ENCODE peak calls at places on chromosomes 4 and X, in six cellular contexts. One of them, this sample, is unnamed.

GRCh38 chrX:150663061-150663460 is 30.1 kb upstream of the MTMR1 start:
- DNase-seq in tibial nerve: no peak
- DNase-seq in CD8-positive, alpha-beta T cell: no peak
- DNase-seq in H9: no peak
- DNase-seq in fibroblast of lung: no peak
- DNase-seq in CD4-positive, alpha-beta T cell: no peak
- DNase-seq in this sample: no peak

GRCh38 chr4:184252136-184253071 is 34.7 kb upstream of the ENPP6 start:
- DNase-seq in tibial nerve: no peak
- DNase-seq in CD8-positive, alpha-beta T cell: no peak
- DNase-seq in H9: no peak
- DNase-seq in fibroblast of lung: no peak
- DNase-seq in CD4-positive, alpha-beta T cell: no peak
- DNase-seq in this sample: no peak

GRCh38 chrX:104482757-104483156 is 83.2 kb upstream of the IL1RAPL2 start:
- DNase-seq in tibial nerve: no peak
- DNase-seq in CD8-positive, alpha-beta T cell: no peak
- DNase-seq in H9: no peak
- DNase-seq in fibroblast of lung: no peak
- DNase-seq in CD4-positive, alpha-beta T cell: no peak
- DNase-seq in this sample: no peak

GRCh38 chr4:165715989-165716388 is 157.0 kb upstream of the TLL1 start:
- DNase-seq in tibial nerve: no peak
- DNase-seq in CD8-positive, alpha-beta T cell: no peak
- DNase-seq in H9: no peak
- DNase-seq in fibroblast of lung: peak
- DNase-seq in CD4-positive, alpha-beta T cell: no peak
- DNase-seq in this sample: no peak

GRCh38 chr4:142741995-142742394 is 104.1 kb downstream of the INPP4B start:
- DNase-seq in tibial nerve: no peak
- DNase-seq in CD8-positive, alpha-beta T cell: no peak
- DNase-seq in H9: no peak
- DNase-seq in fibroblast of lung: no peak
- DNase-seq in CD4-positive, alpha-beta T cell: no peak
- DNase-seq in this sample: no peak

GRCh38 chr4:60729194-60729593 is 470.9 kb upstream of the ADGRL3 start:
- DNase-seq in tibial nerve: no peak
- DNase-seq in CD8-positive, alpha-beta T cell: no peak
- DNase-seq in H9: no peak
- DNase-seq in fibroblast of lung: peak
- DNase-seq in CD4-positive, alpha-beta T cell: no peak
- DNase-seq in this sample: no peak

GRCh38 chrX:39728852-39729587 is 368.7 kb downstream of the BCOR start:
- DNase-seq in tibial nerve: no peak
- DNase-seq in CD8-positive, alpha-beta T cell: no peak
- DNase-seq in H9: no peak
- DNase-seq in fibroblast of lung: no peak
- DNase-seq in CD4-positive, alpha-beta T cell: no peak
- DNase-seq in this sample: no peak

GRCh38 chr4:16844796-16845586 is 53.5 kb downstream of the LDB2 start:
- DNase-seq in tibial nerve: no peak
- DNase-seq in CD8-positive, alpha-beta T cell: no peak
- DNase-seq in H9: no peak
- DNase-seq in fibroblast of lung: peak
- DNase-seq in CD4-positive, alpha-beta T cell: no peak
- DNase-seq in this sample: peak

GRCh38 chr4:48756689-48757220 is 23.3 kb downstream of the FRYL start:
- DNase-seq in tibial nerve: no peak
- DNase-seq in CD8-positive, alpha-beta T cell: no peak
- DNase-seq in H9: no peak
- DNase-seq in fibroblast of lung: peak
- DNase-seq in CD4-positive, alpha-beta T cell: no peak
- DNase-seq in this sample: no peak

GRCh38 chr4:118389731-118390520 is 37.1 kb upstream of the PRSS12 start:
- DNase-seq in tibial nerve: no peak
- DNase-seq in CD8-positive, alpha-beta T cell: no peak
- DNase-seq in H9: no peak
- DNase-seq in fibroblast of lung: peak
- DNase-seq in CD4-positive, alpha-beta T cell: no peak
- DNase-seq in this sample: no peak

GRCh38 chr4:32645653-32646052 is 1925.5 kb downstream of the PCDH7 start:
- DNase-seq in tibial nerve: no peak
- DNase-seq in CD8-positive, alpha-beta T cell: no peak
- DNase-seq in H9: no peak
- DNase-seq in fibroblast of lung: no peak
- DNase-seq in CD4-positive, alpha-beta T cell: no peak
- DNase-seq in this sample: no peak

GRCh38 chr4:74794341-74794801 is at the start of gene BTC:
- DNase-seq in tibial nerve: no peak
- DNase-seq in CD8-positive, alpha-beta T cell: no peak
- DNase-seq in H9: peak
- DNase-seq in fibroblast of lung: peak
- DNase-seq in CD4-positive, alpha-beta T cell: no peak
- DNase-seq in this sample: no peak

GRCh38 chrX:101659601-101660063 is at the start of gene ARMCX2:
- DNase-seq in tibial nerve: peak
- DNase-seq in CD8-positive, alpha-beta T cell: no peak
- DNase-seq in H9: peak
- DNase-seq in fibroblast of lung: peak
- DNase-seq in CD4-positive, alpha-beta T cell: no peak
- DNase-seq in this sample: peak

GRCh38 chr4:84403656-84404055 is 95.4 kb downstream of the NKX6-1 start:
- DNase-seq in tibial nerve: no peak
- DNase-seq in CD8-positive, alpha-beta T cell: no peak
- DNase-seq in H9: no peak
- DNase-seq in fibroblast of lung: peak
- DNase-seq in CD4-positive, alpha-beta T cell: no peak
- DNase-seq in this sample: no peak

GRCh38 chr4:19615086-19615689 is 636.5 kb upstream of the SLIT2 start:
- DNase-seq in tibial nerve: no peak
- DNase-seq in CD8-positive, alpha-beta T cell: no peak
- DNase-seq in H9: peak
- DNase-seq in fibroblast of lung: peak
- DNase-seq in CD4-positive, alpha-beta T cell: no peak
- DNase-seq in this sample: no peak

GRCh38 chr4:142544014-142544413 is 302.1 kb downstream of the INPP4B start:
- DNase-seq in tibial nerve: no peak
- DNase-seq in CD8-positive, alpha-beta T cell: no peak
- DNase-seq in H9: no peak
- DNase-seq in fibroblast of lung: no peak
- DNase-seq in CD4-positive, alpha-beta T cell: no peak
- DNase-seq in this sample: no peak

GRCh38 chr4:38753021-38753806 is 29.6 kb downstream of the TLR10 start:
- DNase-seq in tibial nerve: peak
- DNase-seq in CD8-positive, alpha-beta T cell: no peak
- DNase-seq in H9: peak
- DNase-seq in fibroblast of lung: peak
- DNase-seq in CD4-positive, alpha-beta T cell: no peak
- DNase-seq in this sample: peak

GRCh38 chr4:119647558-119647957 is 19.0 kb upstream of the PDE5A start:
- DNase-seq in tibial nerve: no peak
- DNase-seq in CD8-positive, alpha-beta T cell: no peak
- DNase-seq in H9: no peak
- DNase-seq in fibroblast of lung: peak
- DNase-seq in CD4-positive, alpha-beta T cell: no peak
- DNase-seq in this sample: no peak

GRCh38 chrX:12141511-12141910 is 3.2 kb downstream of the FRMPD4 start:
- DNase-seq in tibial nerve: no peak
- DNase-seq in CD8-positive, alpha-beta T cell: no peak
- DNase-seq in H9: no peak
- DNase-seq in fibroblast of lung: no peak
- DNase-seq in CD4-positive, alpha-beta T cell: no peak
- DNase-seq in this sample: no peak

DNA sequence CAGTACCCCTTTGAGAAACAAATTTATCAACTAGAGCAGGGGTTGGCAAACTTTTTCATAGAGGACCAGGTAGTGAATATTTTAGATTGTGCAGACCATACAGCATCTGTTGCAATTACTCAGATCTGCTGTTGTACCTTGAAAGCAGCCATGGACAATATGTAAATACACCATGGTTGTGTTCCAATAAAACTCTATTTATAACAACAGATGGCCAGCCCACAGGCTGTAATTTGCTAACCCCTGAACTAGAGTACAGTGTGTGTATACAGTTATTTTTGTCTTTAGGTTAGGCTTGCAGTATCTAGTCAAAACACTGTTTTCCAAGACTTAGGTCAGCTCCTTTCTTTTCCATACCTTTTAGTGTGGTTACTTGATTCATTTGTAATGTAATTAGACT is 54.4 kb downstream of the PHKA1 start:
- DNase-seq in tibial nerve: no peak
- DNase-seq in CD8-positive, alpha-beta T cell: no peak
- DNase-seq in H9: no peak
- DNase-seq in fibroblast of lung: no peak
- DNase-seq in CD4-positive, alpha-beta T cell: no peak
- DNase-seq in this sample: no peak
- H3K27ac ChIP-seq in tibial nerve: no peak
- H3K27ac ChIP-seq in CD8-positive, alpha-beta T cell: no peak
- H3K27ac ChIP-seq in H9: no peak
- H3K27ac ChIP-seq in fibroblast of lung: no peak
- H3K27ac ChIP-seq in CD4-positive, alpha-beta T cell: no peak
- H3K27ac ChIP-seq in this sample: no peak

DNA sequence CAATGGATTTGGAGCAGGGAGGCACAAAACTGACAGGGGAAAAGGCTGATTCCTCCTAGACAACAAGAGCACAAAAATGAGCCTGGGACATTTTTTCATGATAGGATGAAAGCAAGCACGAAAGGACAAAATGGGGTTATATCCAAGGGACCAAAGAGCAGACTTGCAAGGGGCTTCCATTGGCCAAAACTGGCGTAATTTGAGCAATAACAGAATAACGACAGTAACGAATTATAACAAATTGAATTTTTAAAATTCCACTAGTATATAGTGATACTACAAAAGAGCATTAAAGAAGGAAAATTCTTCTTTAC is 10.3 kb downstream of the SPP1 start:
- DNase-seq in tibial nerve: no peak
- DNase-seq in CD8-positive, alpha-beta T cell: no peak
- DNase-seq in H9: no peak
- DNase-seq in fibroblast of lung: no peak
- DNase-seq in CD4-positive, alpha-beta T cell: no peak
- DNase-seq in this sample: no peak
- TF ChIP-seq CTCF in tibial nerve: no peak
- TF ChIP-seq CTCF in CD8-positive, alpha-beta T cell: no peak
- TF ChIP-seq CTCF in H9: no peak
- TF ChIP-seq CTCF in fibroblast of lung: no peak
- TF ChIP-seq CTCF in CD4-positive, alpha-beta T cell: peak
- TF ChIP-seq CTCF in this sample: no peak

DNA sequence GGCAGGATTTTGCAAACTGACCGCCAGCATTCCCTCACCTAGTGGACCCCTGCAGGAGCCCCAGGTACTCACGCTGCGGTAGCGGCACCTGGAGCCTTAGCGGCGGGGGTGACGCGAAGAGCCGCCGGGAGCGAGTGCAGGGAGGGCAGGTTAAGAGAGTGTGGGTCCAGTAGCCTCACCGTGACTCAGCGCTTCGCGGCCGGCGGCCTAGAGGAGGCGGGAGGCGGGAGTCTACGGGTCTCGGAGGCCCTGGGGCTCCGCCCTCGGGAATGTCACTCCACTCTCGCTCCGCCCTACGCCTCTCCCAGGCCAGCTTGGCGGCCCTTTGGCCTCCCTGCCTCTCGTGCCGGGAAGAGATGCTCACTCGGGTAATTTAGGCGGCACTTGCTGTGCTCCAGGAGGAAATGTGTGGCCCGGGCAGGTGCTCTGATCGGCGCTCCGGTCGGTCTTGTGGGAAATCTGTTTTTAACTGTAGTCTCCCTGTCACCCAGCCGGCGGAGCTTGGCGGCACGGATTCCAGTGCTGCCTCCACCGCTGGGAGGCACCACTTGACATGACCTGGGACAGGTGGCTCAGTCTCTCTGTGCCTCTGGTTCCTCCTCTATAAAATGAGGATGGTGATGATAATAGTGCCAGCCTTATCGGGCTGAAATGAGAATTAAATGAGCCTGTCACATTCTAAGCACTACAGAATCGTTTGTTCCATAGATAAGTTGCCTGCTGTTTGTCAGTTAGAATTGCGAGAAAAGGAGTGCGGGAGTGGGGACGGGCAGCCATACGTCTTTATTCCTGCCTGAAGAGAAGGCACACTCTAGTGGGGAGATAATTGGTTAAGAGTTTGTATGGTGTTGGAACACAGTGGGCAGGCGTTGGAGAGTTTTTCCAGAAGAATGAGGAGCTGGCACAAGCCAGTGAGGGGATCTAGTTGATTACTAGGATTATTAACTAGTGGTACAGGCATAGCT is at the start of gene PIR:
- DNase-seq in tibial nerve: peak
- DNase-seq in CD8-positive, alpha-beta T cell: no peak
- DNase-seq in H9: peak
- DNase-seq in fibroblast of lung: peak
- DNase-seq in CD4-positive, alpha-beta T cell: peak
- DNase-seq in this sample: peak
- H3K27ac ChIP-seq in tibial nerve: peak
- H3K27ac ChIP-seq in CD8-positive, alpha-beta T cell: no peak
- H3K27ac ChIP-seq in H9: no peak
- H3K27ac ChIP-seq in fibroblast of lung: peak
- H3K27ac ChIP-seq in CD4-positive, alpha-beta T cell: no peak
- H3K27ac ChIP-seq in this sample: peak

GRCh38 chrX:42289492-42290385 is 366.4 kb upstream of the CASK start:
- DNase-seq in tibial nerve: no peak
- DNase-seq in CD8-positive, alpha-beta T cell: no peak
- DNase-seq in H9: no peak
- DNase-seq in fibroblast of lung: no peak
- DNase-seq in CD4-positive, alpha-beta T cell: no peak
- DNase-seq in this sample: no peak

GRCh38 chrX:42290608-42291007 is 367.3 kb upstream of the CASK start:
- DNase-seq in tibial nerve: no peak
- DNase-seq in CD8-positive, alpha-beta T cell: no peak
- DNase-seq in H9: no peak
- DNase-seq in fibroblast of lung: no peak
- DNase-seq in CD4-positive, alpha-beta T cell: no peak
- DNase-seq in this sample: no peak
- TF ChIP-seq CTCF in tibial nerve: no peak
- TF ChIP-seq CTCF in CD8-positive, alpha-beta T cell: no peak
- TF ChIP-seq CTCF in H9: peak
- TF ChIP-seq CTCF in fibroblast of lung: peak
- TF ChIP-seq CTCF in CD4-positive, alpha-beta T cell: no peak
- TF ChIP-seq CTCF in this sample: no peak

GRCh38 chr4:82430193-82431025 is at the start of the genes ENOPH1 and HNRNPDL:
- DNase-seq in tibial nerve: peak
- DNase-seq in CD8-positive, alpha-beta T cell: peak
- DNase-seq in H9: peak
- DNase-seq in fibroblast of lung: peak
- DNase-seq in CD4-positive, alpha-beta T cell: peak
- DNase-seq in this sample: peak

GRCh38 chr4:82428969-82429727 is 1.1 kb downstream of the HNRNPDL start:
- DNase-seq in tibial nerve: peak
- DNase-seq in CD8-positive, alpha-beta T cell: peak
- DNase-seq in H9: peak
- DNase-seq in fibroblast of lung: peak
- DNase-seq in CD4-positive, alpha-beta T cell: peak
- DNase-seq in this sample: peak

GRCh38 chr4:82429728-82430192 is 502 bp downstream of the HNRNPDL start:
- DNase-seq in tibial nerve: no peak
- DNase-seq in CD8-positive, alpha-beta T cell: peak
- DNase-seq in H9: no peak
- DNase-seq in fibroblast of lung: peak
- DNase-seq in CD4-positive, alpha-beta T cell: no peak
- DNase-seq in this sample: no peak

GRCh38 chr4:82431026-82431745 is 796 bp downstream of the ENOPH1 start:
- DNase-seq in tibial nerve: no peak
- DNase-seq in CD8-positive, alpha-beta T cell: peak
- DNase-seq in H9: peak
- DNase-seq in fibroblast of lung: peak
- DNase-seq in CD4-positive, alpha-beta T cell: peak
- DNase-seq in this sample: no peak

GRCh38 chr4:82428526-82428968 is 1.7 kb downstream of the HNRNPDL start:
- DNase-seq in tibial nerve: no peak
- DNase-seq in CD8-positive, alpha-beta T cell: no peak
- DNase-seq in H9: no peak
- DNase-seq in fibroblast of lung: no peak
- DNase-seq in CD4-positive, alpha-beta T cell: no peak
- DNase-seq in this sample: no peak
- H3K27ac ChIP-seq in tibial nerve: peak
- H3K27ac ChIP-seq in CD8-positive, alpha-beta T cell: peak
- H3K27ac ChIP-seq in H9: no peak
- H3K27ac ChIP-seq in fibroblast of lung: peak
- H3K27ac ChIP-seq in CD4-positive, alpha-beta T cell: peak
- H3K27ac ChIP-seq in this sample: no peak